ENCODE peak calls at places on chromosomes 6 and 20, in four cellular contexts. Q is Jurkat, Clone E6-1; U is stimulated activated CD8-positive, alpha-beta memory T cell treated with anti-CD3 and anti-CD28 coated beads, Interleukin-4, amount 100 ng/mL, for 24 hours; N is Right ventricle myocardium superior. P is an unnamed sample.

GRCh38 chr20:58137651-58138265 is 90.7 kb downstream of the ANKRD60 start:
- DNase-seq in Q (no peak), U (no peak), N (no peak), P (no peak)

GRCh38 chr6:19438566-19439353 is 398.4 kb upstream of the ID4 start:
- DNase-seq in Q (no peak), U (no peak), N (no peak), P (no peak)

GRCh38 chr6:111880181-111880944 is 7.1 kb upstream of the FYN start:
- DNase-seq in Q (no peak), U (no peak), N (no peak), P (no peak)

GRCh38 chr20:49594143-49594928 is 26.4 kb upstream of the PTGIS start:
- DNase-seq in Q (no peak), U (peak; percentile 55), N (peak; percentile 83), P (no peak)

GRCh38 chr6:38482466-38482865 is 157.3 kb downstream of the BTBD9 start:
- DNase-seq in Q (no peak), U (no peak), N (no peak), P (no peak)

GRCh38 chr6:21323577-21323976 is 270.0 kb upstream of the SOX4 start:
- DNase-seq in Q (no peak), U (no peak), N (no peak), P (no peak)

GRCh38 chr6:135458051-135458450 is 39.5 kb downstream of the AHI1 start:
- DNase-seq in Q (no peak), U (no peak), N (no peak), P (no peak)

GRCh38 chr20:47336013-47336754 is 20.3 kb downstream of the ZMYND8 start:
- DNase-seq in Q (no peak), U (no peak), N (no peak), P (no peak)

GRCh38 chr6:41713161-41713649 is 22.2 kb downstream of the TFEB start:
- DNase-seq in Q (no peak), U (no peak), N (peak; percentile 78), P (no peak)

GRCh38 chr6:14880052-14880451 is 365.8 kb upstream of the JARID2 start:
- DNase-seq in Q (no peak), U (no peak), N (no peak), P (no peak)

GRCh38 chr20:50569864-50570836 is 60.0 kb downstream of the PTPN1 start:
- DNase-seq in Q (peak; percentile 79), U (no peak), N (no peak), P (no peak)

GRCh38 chr20:56433880-56434255 is 21.8 kb downstream of the CASS4 start:
- DNase-seq in Q (no peak), U (no peak), N (no peak), P (no peak)

GRCh38 chr6:227812-228338 is 64.4 kb upstream of the DUSP22 start:
- DNase-seq in Q (no peak), U (no peak), N (no peak), P (no peak)

GRCh38 chr6:42694586-42694985 is 27.8 kb downstream of the PRPH2 start:
- DNase-seq in Q (no peak), U (no peak), N (no peak), P (no peak)